ENCODE peak calls at places on chromosomes 3 and 15, in seven cellular contexts. R is ELR; P is fibroblast of lung; F is CD4-positive, CD25-positive, alpha-beta regulatory T cell; C is HCEC 1CT; Q is stimulated activated CD8-positive, alpha-beta memory T cell treated with anti-CD3 and anti-CD28 coated beads, Interleukin-2, amount 100 ng/mL, for 48 hours; U is astrocyte of the spinal cord. K is an unnamed sample.
A peak's percentile ranks its signal among the peaks of the same experiment; 100 is the strongest.

GRCh38 chr15:98150084-98150483 is 189.6 kb downstream of the ARRDC4 start:
- DNase-seq in R (no peak), P (no peak), F (no peak), C (no peak), Q (no peak), U (no peak), K (no peak)

GRCh38 chr3:119660474-119661150 is at the start of gene POPDC2:
- DNase-seq in R (no peak), P (no peak), F (no peak), C (no peak), Q (no peak), U (no peak), K (no peak)

GRCh38 chr3:32143849-32144757 is 37.7 kb downstream of the GPD1L start:
- DNase-seq in R (peak; percentile 94), P (peak; percentile 96), F (peak; percentile 32), C (peak; percentile 92), Q (no peak), U (peak; percentile 91), K (peak; percentile 94)

GRCh38 chr3:71050521-71051258 is 532.8 kb downstream of the FOXP1 start:
- DNase-seq in R (no peak), P (peak; percentile 83), F (peak; percentile 31), C (no peak), Q (no peak), U (peak; percentile 87), K (no peak)

GRCh38 chr3:197499427-197499826 is 56.3 kb downstream of the BDH1 start:
- DNase-seq in R (peak; percentile 99), P (peak; percentile 52), F (no peak), C (peak; percentile 69), Q (no peak), U (peak; percentile 81), K (peak; percentile 43)

GRCh38 chr3:56361731-56362130 is 106.5 kb downstream of the ERC2 start:
- DNase-seq in R (no peak), P (no peak), F (no peak), C (no peak), Q (no peak), U (peak; percentile 7), K (no peak)

GRCh38 chr3:73513260-73513659 is 111.5 kb downstream of the PDZRN3 start:
- DNase-seq in R (no peak), P (no peak), F (no peak), C (no peak), Q (no peak), U (no peak), K (no peak)

GRCh38 chr3:172305552-172305951 is 142.7 kb downstream of the GHSR start:
- DNase-seq in R (peak; percentile 88), P (peak; percentile 74), F (no peak), C (peak; percentile 86), Q (no peak), U (peak; percentile 74), K (peak; percentile 56)

GRCh38 chr3:48140284-48140683 is 47.9 kb downstream of the CDC25A start:
- DNase-seq in R (no peak), P (no peak), F (no peak), C (no peak), Q (no peak), U (no peak), K (no peak)

GRCh38 chr3:184540777-184541681 is 20.6 kb upstream of the EPHB3 start:
- DNase-seq in R (peak; percentile 55), P (peak; percentile 30), F (peak; percentile 51), C (no peak), Q (peak; percentile 57), U (peak; percentile 39), K (no peak)

GRCh38 chr3:29889230-29889629 is 608.4 kb downstream of the RBMS3 start:
- DNase-seq in R (peak; percentile 23), P (peak; percentile 43), F (no peak), C (peak; percentile 64), Q (no peak), U (peak; percentile 56), K (no peak)

GRCh38 chr3:196810963-196811581 is 56.6 kb upstream of the SENP5 start:
- DNase-seq in R (no peak), P (no peak), F (no peak), C (no peak), Q (no peak), U (no peak), K (no peak)

GRCh38 chr15:63340353-63340752 is 41.3 kb downstream of the CA12 start:
- DNase-seq in R (no peak), P (no peak), F (no peak), C (no peak), Q (no peak), U (no peak), K (no peak)

GRCh38 chr3:184110316-184110725 is 13.5 kb downstream of the HTR3E start:
- DNase-seq in R (peak; percentile 80), P (peak; percentile 28), F (no peak), C (peak; percentile 71), Q (no peak), U (peak; percentile 16), K (peak; percentile 78)

GRCh38 chr3:38587548-38588131 is 61.8 kb downstream of the SCN5A start:
- DNase-seq in R (no peak), P (no peak), F (no peak), C (no peak), Q (no peak), U (no peak), K (no peak)

K was measured in RKO.